ENCODE peak calls at places on chromosome 2, in four cellular contexts. E is endothelial cell of umbilical vein, D is HCT116, V is ovary. L is an unnamed sample.
A peak's percentile ranks its signal among the peaks of the same experiment; 100 is the strongest.

GRCh38 chr2:143525006-143525405 is 395.8 kb downstream of the ARHGAP15 start:
- DNase-seq in E (no peak), D (no peak), V (no peak), L (no peak)

GRCh38 chr2:127647242-127648190 is 1.6 kb downstream of the GPR17 start:
- DNase-seq in V (no peak), E (peak; percentile 74), D (no peak), L (no peak)

GRCh38 chr2:66070717-66071602 is 364.0 kb upstream of the MEIS1 start:
- DNase-seq in V (no peak), D (no peak), E (no peak), L (no peak)

GRCh38 chr2:189521686-189522434 is 58.7 kb downstream of the SLC40A1 start:
- DNase-seq in V (no peak), E (no peak), D (no peak), L (no peak)

GRCh38 chr2:15532996-15533395 is 28.1 kb downstream of the NBAS start:
- DNase-seq in E (no peak), V (no peak), D (no peak), L (no peak)

GRCh38 chr2:97871096-97871780 is 124.5 kb downstream of the TMEM131 start:
- DNase-seq in V (no peak), E (peak; percentile 8), D (peak; percentile 60), L (no peak)

GRCh38 chr2:14288016-14288415 is 344.5 kb upstream of the LRATD1 start:
- DNase-seq in D (no peak), V (no peak), E (no peak), L (no peak)

GRCh38 chr2:153077311-153077710 is 358.9 kb downstream of the ARL6IP6 start:
- DNase-seq in V (no peak), E (no peak), D (no peak), L (no peak)

GRCh38 chr2:215737496-215737895 is 275.9 kb downstream of the MREG start:
- DNase-seq in D (no peak), E (no peak), V (no peak), L (no peak)

GRCh38 chr2:100831158-100831715 is 11.3 kb downstream of the NPAS2 start:
- DNase-seq in V (no peak), D (no peak), E (no peak), L (no peak)

GRCh38 chr2:144183744-144184143 is 336.2 kb downstream of the ZEB2 start:
- DNase-seq in V (no peak), D (no peak), E (no peak), L (peak; percentile 75)

GRCh38 chr2:186868344-186868743 is 19.4 kb upstream of the ZSWIM2 start:
- DNase-seq in D (no peak), V (no peak), E (peak; percentile 85), L (no peak)

GRCh38 chr2:240994161-240994896 is 4.1 kb upstream of the SNED1 start:
- DNase-seq in D (no peak), V (peak; percentile 59), E (no peak), L (peak; percentile 48)

GRCh38 chr2:70046534-70046933 is 40.7 kb upstream of the PCBP1 start:
- DNase-seq in E (no peak), D (no peak), V (no peak), L (no peak)

GRCh38 chr2:72833084-72833714 is 7.4 kb upstream of the EXOC6B start:
- DNase-seq in E (no peak), D (no peak), V (no peak), L (no peak)

GRCh38 chr2:28568533-28568932 is 72.7 kb downstream of the PLB1 start:
- DNase-seq in D (no peak), E (no peak), V (no peak), L (no peak)

GRCh38 chr2:64404002-64404731 is 49.8 kb upstream of the LGALSL start:
- DNase-seq in V (peak; percentile 93), E (peak; percentile 99), D (no peak), L (peak; percentile 74)

GRCh38 chr2:554444-554843 is 122.8 kb downstream of the TMEM18 start:
- DNase-seq in D (no peak), V (no peak), E (no peak), L (no peak)

GRCh38 chr2:1823187-1824169 is 79.2 kb upstream of the PXDN start:
- DNase-seq in D (no peak), E (no peak), V (no peak), L (no peak)

GRCh38 chr2:218400167-218400929 is 680 bp downstream of the CTDSP1 start:
- DNase-seq in E (peak; percentile 48), V (peak; percentile 75), D (no peak), L (peak; percentile 71)

GRCh38 chr2:46335404-46335965 is 38.3 kb downstream of the EPAS1 start:
- DNase-seq in E (peak; percentile 88), V (peak; percentile 64), D (no peak), L (no peak)

GRCh38 chr2:7068447-7068846 is 151.2 kb downstream of the RNF144A start:
- DNase-seq in V (no peak), D (no peak), E (no peak), L (no peak)

GRCh38 chr2:2840681-2841300 is 509.7 kb upstream of the MYT1L start:
- DNase-seq in E (no peak), D (no peak), V (no peak), L (no peak)

GRCh38 chr2:159209341-159210306 is 76.9 kb downstream of the WDSUB1 start:
- DNase-seq in D (no peak), E (no peak), V (no peak), L (peak; percentile 90)

GRCh38 chr2:88492002-88492401 is 39.5 kb upstream of the FOXI3 start:
- DNase-seq in V (no peak), E (no peak), D (no peak), L (no peak)

GRCh38 chr2:50769416-50769815 is 262.5 kb downstream of the NRXN1 start:
- DNase-seq in E (no peak), V (no peak), D (no peak), L (no peak)

GRCh38 chr2:189233527-189233926 is 54.0 kb upstream of the COL5A2 start:
- DNase-seq in E (no peak), D (no peak), V (no peak), L (no peak)

GRCh38 chr2:241432824-241433448 is 75.4 kb downstream of the STK25 start:
- DNase-seq in D (no peak), V (no peak), E (no peak), L (no peak)

GRCh38 chr2:8138525-8138922 is 543.3 kb upstream of the ID2 start:
- DNase-seq in V (no peak), D (no peak), E (no peak), L (no peak)

GRCh38 chr2:8137801-8138200 is 544.1 kb upstream of the ID2 start:
- DNase-seq in D (no peak), V (no peak), E (no peak), L (no peak)

GRCh38 chr2:8141079-8141762 is 540.6 kb upstream of the ID2 start:
- DNase-seq in D (no peak), V (no peak), E (no peak), L (no peak)

GRCh38 chr2:8139668-8140202 is 542.1 kb upstream of the ID2 start:
- DNase-seq in E (no peak), D (no peak), V (no peak), L (no peak)

DNA sequence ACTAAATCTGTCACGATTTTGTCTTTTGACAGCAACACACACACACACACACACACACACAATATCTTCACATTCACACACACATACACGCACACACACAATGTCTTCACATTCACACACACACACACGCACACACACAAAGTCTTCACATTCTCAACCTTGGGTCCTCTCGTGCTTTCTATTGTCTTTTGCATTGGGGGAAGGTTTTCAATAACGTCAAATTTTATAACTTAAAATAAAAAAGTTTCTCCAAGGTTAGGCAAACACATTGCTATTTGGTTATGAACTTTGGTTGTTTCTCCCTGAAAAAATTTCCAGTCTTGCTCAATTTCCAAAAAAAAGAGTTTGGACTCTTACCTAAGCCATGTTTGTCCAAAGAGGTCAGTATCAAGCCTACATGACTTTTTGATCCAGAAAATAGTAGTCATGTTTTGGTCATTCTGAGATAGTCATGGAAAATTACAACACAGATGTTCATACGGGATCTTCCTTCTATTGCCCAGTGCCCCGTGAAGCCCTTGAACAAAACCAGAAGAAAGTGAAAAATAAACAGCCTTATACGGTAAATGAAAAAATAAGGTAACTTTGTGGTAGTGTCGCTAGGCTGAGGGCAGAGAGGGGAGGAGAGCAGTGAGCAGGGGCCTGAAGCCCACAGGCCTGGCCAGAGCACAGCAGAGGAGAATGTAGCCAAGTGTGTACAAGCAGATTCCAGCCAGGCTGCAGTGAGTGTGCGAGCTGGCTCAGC is 542.8 kb upstream of the ID2 start:
- DNase-seq in D (no peak), V (peak; percentile 63), E (no peak), L (no peak)
- TF ChIP-seq POLR2A in D (no peak), V (peak; percentile 23), E (no peak), L (no peak)

DNA sequence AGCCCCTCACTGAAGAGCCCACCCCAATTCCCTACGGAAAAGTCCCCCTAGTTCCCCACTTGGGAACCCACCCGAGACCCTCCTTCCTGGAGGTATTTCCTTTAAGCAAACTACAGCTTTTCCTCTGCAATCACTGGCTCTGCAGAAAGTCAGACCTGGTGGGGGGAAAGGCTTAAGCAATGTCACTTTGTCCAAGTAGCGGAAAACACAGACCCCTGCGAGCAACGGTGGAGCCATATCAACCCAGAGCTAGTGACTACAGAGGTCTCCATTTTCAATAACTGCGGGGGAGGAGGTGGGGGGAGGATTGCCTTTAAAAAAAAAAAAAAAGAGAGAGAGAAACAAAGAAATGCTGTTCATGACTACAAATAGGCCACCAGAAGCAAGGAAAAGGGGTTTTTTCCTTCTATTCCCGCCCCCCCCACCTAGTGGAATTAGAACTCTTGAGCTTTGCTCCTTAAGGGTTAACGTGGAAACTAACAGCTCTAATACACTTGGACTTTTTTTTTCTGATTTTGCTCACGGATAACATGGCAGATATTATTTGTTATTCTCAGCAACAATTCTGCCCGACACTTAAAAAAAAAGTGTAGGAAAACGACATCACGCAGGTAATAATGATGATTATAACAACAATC is 1.1 kb upstream of the FRZB start:
- DNase-seq in V (no peak), D (no peak), E (no peak), L (no peak)
- H3K27ac ChIP-seq in V (no peak overlapping the region), D (no peak overlapping the region), E (no peak overlapping the region), L (peak overlapping the region; percentile 38)

GRCh38 chr2:119123359-119123758 is 35.2 kb downstream of the C1QL2 start:
- DNase-seq in V (no peak), E (no peak), D (no peak), L (no peak)

GRCh38 chr2:119122663-119123062 is 35.9 kb downstream of the C1QL2 start:
- DNase-seq in E (no peak), V (no peak), D (no peak), L (no peak)

DNA sequence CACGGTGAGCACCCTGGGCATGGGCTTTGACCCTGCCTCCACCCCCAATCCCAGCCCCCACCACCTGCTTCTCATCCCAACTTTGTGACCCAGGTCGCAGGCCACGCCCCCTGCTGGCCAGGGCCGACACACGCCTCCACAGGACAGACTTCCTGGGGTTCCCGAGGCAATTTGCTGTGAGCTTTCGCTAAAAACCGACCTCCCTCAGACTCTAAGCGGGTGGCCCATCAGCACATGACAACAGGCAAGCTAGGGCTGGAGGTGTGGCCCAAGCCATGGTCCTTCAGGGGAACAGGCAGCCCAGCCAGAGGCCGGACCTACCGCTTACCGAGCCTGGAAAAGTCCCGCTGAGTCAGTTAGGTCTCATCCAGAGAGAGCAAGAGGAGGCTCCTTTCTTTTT is 31.9 kb downstream of the C1QL2 start:
- DNase-seq in D (peak; percentile 43), E (no peak), V (no peak), L (peak; percentile 18)
- TF ChIP-seq CTCF in D (peak; percentile 86), E (peak; percentile 38), V (no peak), L (no peak)

GRCh38 chr2:174014021-174014698 is 49.0 kb upstream of the SP3 start:
- DNase-seq in V (no peak), E (no peak), D (no peak), L (no peak)

GRCh38 chr2:174011796-174012195 is 46.6 kb upstream of the SP3 start:
- DNase-seq in D (no peak), E (no peak), V (no peak), L (peak; percentile 51)

GRCh38 chr2:174013310-174013751 is 48.2 kb upstream of the SP3 start:
- DNase-seq in E (peak; percentile 19), D (no peak), V (peak; percentile 75), L (no peak)

GRCh38 chr2:174014699-174015070 is 49.5 kb upstream of the SP3 start:
- DNase-seq in V (no peak), D (no peak), E (no peak), L (no peak)

GRCh38 chr2:174012347-174013309 is 47.5 kb upstream of the SP3 start:
- DNase-seq in D (no peak), E (peak; percentile 31), V (peak; percentile 82), L (peak; percentile 25)
- TF ChIP-seq POLR2A in D (no peak), E (peak; percentile 32), V (peak; percentile 2), L (no peak)